ENCODE peak calls at places on chromosomes 5 and 9, in ten cellular contexts. L is ovary; X is A549; A is CD8-positive, alpha-beta T cell; N is neuronal stem cell; Z is heart left ventricle; P is sigmoid colon; O is heart right ventricle; Y is AG04450; T is endodermal cell. G is an unnamed sample.

GRCh38 chr9:114161518-114161917 is 6.2 kb downstream of the COL27A1 start:
- DNase-seq in L (no peak), X (no peak), A (no peak), N (no peak), Z (no peak), P (no peak), O (no peak), Y (no peak), T (no peak), G (no peak)

GRCh38 chr5:148799737-148800527 is 26.5 kb upstream of the ADRB2 start:
- DNase-seq in L (no peak), X (no peak), A (no peak), N (no peak), Z (no peak), P (no peak), O (no peak), Y (no peak), T (no peak), G (peak)

GRCh38 chr5:138974227-138975063 is 99.3 kb upstream of the LRRTM2 start:
- DNase-seq in L (peak), X (no peak), A (no peak), N (no peak), Z (peak), P (no peak), O (peak), Y (no peak), T (peak), G (peak)

GRCh38 chr9:5479994-5480694 is 29.8 kb downstream of the CD274 start:
- DNase-seq in L (no peak), X (peak), A (no peak), N (no peak), Z (no peak), P (no peak), O (no peak), Y (no peak), T (no peak), G (no peak)

GRCh38 chr5:2740849-2741555 is 10.5 kb downstream of the IRX2 start:
- DNase-seq in L (no peak), X (no peak), A (no peak), N (no peak), Z (no peak), P (no peak), O (no peak), Y (no peak), T (no peak), G (no peak)

GRCh38 chr5:16791036-16791705 is 144.9 kb downstream of the MYO10 start:
- DNase-seq in L (no peak), X (peak), A (peak), N (peak), Z (no peak), P (no peak), O (peak), Y (no peak), T (no peak), G (peak)

GRCh38 chr5:67181648-67182218 is 14.9 kb downstream of the CD180 start:
- DNase-seq in L (no peak), X (no peak), A (no peak), N (no peak), Z (no peak), P (no peak), O (no peak), Y (no peak), T (peak), G (no peak)

GRCh38 chr5:125874717-125875116 is 548.5 kb upstream of the GRAMD2B start:
- DNase-seq in L (no peak), X (no peak), A (no peak), N (no peak), Z (no peak), P (no peak), O (no peak), Y (no peak), T (no peak), G (no peak)

GRCh38 chr9:36798350-36799065 is 225.8 kb downstream of the MELK start:
- DNase-seq in L (no peak), X (peak), A (no peak), N (no peak), Z (no peak), P (no peak), O (no peak), Y (no peak), T (peak), G (no peak)

GRCh38 chr5:114857951-114858401 is 311.7 kb downstream of the TRIM36 start:
- DNase-seq in L (no peak), X (no peak), A (no peak), N (no peak), Z (no peak), P (no peak), O (no peak), Y (no peak), T (peak), G (no peak)

GRCh38 chr9:73782166-73782565 is 630.5 kb downstream of the ANXA1 start:
- DNase-seq in L (no peak), X (no peak), A (no peak), N (no peak), Z (no peak), P (no peak), O (no peak), Y (no peak), T (no peak), G (no peak)

GRCh38 chr5:74641014-74641777 is 668 bp upstream of the ENC1 start:
- DNase-seq in L (peak), X (peak), A (peak), N (peak), Z (peak), P (peak), O (peak), Y (no peak), T (peak), G (peak)

GRCh38 chr9:134948149-134948548 is 30.4 kb upstream of the FCN1 start:
- DNase-seq in L (no peak), X (no peak), A (no peak), N (no peak), Z (no peak), P (no peak), O (no peak), Y (no peak), T (no peak), G (no peak)

GRCh38 chr9:109418827-109419226 is 79.3 kb downstream of the PTPN3 start:
- DNase-seq in L (no peak), X (no peak), A (no peak), N (peak), Z (no peak), P (no peak), O (no peak), Y (no peak), T (no peak), G (no peak)

GRCh38 chr9:22119537-22120167 is 110.5 kb upstream of the CDKN2B start:
- DNase-seq in L (no peak), X (no peak), A (no peak), N (peak), Z (no peak), P (no peak), O (no peak), Y (no peak), T (no peak), G (peak)
- H3K27ac ChIP-seq in L (no peak), X (no peak), A (no peak), N (no peak), Z (no peak), P (no peak), O (no peak), Y (no peak), T (no peak), G (peak)

GRCh38 chr9:127786773-127787123 is 914 bp downstream of the CDK9 start:
- DNase-seq in L (no peak), X (no peak), A (no peak), N (no peak), Z (no peak), P (no peak), O (no peak), Y (no peak), T (no peak), G (no peak)
- H3K27ac ChIP-seq in L (no peak), X (peak), A (peak), N (peak), Z (peak), P (peak), O (no peak), Y (peak), T (peak), G (peak)

GRCh38 chr9:132946624-132947295 is 2.3 kb upstream of the TSC1 start:
- DNase-seq in L (no peak), X (peak), A (no peak), N (peak), Z (no peak), P (no peak), O (no peak), Y (no peak), T (peak), G (peak)

GRCh38 chr9:132946216-132946615 is 1.8 kb upstream of the TSC1 start:
- DNase-seq in L (no peak), X (no peak), A (no peak), N (no peak), Z (no peak), P (no peak), O (no peak), Y (no peak), T (no peak), G (no peak)

GRCh38 chr9:132947751-132948150 is 3.3 kb upstream of the TSC1 start:
- DNase-seq in L (no peak), X (no peak), A (no peak), N (no peak), Z (no peak), P (no peak), O (no peak), Y (no peak), T (no peak), G (no peak)

GRCh38 chr9:132949709-132950108 is 5.3 kb upstream of the TSC1 start:
- DNase-seq in L (no peak), X (no peak), A (no peak), N (no peak), Z (no peak), P (no peak), O (no peak), Y (no peak), T (no peak), G (no peak)

DNA sequence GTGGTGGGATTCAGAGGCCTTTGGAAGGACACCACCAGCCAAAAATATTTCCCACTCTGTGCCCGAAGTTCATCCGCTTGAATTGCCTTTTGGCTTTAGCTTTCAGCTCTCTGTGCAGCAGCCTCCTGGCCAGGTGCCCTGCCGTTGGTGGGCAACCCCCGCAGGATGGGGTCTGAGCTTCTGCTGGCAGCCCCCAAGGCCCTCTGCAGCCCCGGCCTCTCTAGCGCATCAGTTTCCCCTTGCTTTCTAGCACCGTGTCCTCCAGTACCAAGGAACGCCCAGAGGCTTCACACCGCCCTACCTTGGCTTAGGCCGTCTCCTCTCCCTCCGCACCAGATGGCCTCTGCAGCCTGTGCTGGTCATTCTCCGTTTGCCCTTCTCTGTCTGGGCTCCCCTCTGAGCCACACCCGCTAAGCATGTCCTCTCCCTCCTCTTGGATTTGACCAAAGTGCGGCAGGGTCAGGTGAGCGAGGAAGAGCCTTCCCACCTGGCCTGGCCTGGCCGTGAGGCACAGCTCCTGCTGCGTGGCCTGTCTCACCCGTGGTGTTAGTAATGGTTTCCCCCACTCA is 4.2 kb upstream of the TSC1 start:
- DNase-seq in L (no peak), X (no peak), A (no peak), N (no peak), Z (no peak), P (no peak), O (no peak), Y (no peak), T (peak), G (no peak)
- H3K27ac ChIP-seq in L (no peak), X (no peak), A (no peak), N (no peak), Z (no peak), P (no peak), O (no peak), Y (no peak), T (no peak), G (no peak)

GRCh38 chr5:119470851-119471451 is 18.7 kb downstream of the HSD17B4 start:
- DNase-seq in L (no peak), X (peak), A (no peak), N (peak), Z (no peak), P (no peak), O (no peak), Y (no peak), T (no peak), G (peak)

GRCh38 chr5:119468286-119468685 is 16.0 kb downstream of the HSD17B4 start:
- DNase-seq in L (no peak), X (no peak), A (no peak), N (no peak), Z (no peak), P (no peak), O (no peak), Y (no peak), T (no peak), G (no peak)

GRCh38 chr5:119470105-119470763 is 17.9 kb downstream of the HSD17B4 start:
- DNase-seq in L (no peak), X (no peak), A (no peak), N (no peak), Z (no peak), P (no peak), O (no peak), Y (no peak), T (peak), G (no peak)

DNA sequence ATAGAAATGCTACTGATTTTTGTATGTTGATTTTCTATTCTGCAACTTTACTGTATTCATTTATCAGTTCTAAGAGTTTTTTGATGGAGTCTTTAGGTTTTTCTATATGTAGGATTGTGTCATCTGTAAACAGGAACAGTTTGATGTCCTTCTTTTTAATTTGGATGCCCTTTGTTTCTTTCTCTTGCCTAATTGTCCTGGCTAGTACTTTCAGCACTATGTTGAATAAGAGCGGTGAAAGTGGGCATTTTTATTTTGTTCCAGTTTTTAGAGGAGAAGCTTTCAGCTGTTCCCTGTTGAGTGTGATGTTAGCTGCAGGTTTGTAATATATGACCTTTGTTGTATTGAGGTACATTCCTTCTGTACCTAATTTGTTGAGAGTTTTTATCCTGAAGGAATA is 13.3 kb downstream of the HSD17B4 start:
- DNase-seq in L (no peak), X (no peak), A (no peak), N (no peak), Z (no peak), P (no peak), O (no peak), Y (no peak), T (no peak), G (no peak)
- H3K27ac ChIP-seq in L (no peak), X (no peak), A (no peak), N (no peak), Z (no peak), P (no peak), O (no peak), Y (no peak), T (no peak), G (no peak)

DNA sequence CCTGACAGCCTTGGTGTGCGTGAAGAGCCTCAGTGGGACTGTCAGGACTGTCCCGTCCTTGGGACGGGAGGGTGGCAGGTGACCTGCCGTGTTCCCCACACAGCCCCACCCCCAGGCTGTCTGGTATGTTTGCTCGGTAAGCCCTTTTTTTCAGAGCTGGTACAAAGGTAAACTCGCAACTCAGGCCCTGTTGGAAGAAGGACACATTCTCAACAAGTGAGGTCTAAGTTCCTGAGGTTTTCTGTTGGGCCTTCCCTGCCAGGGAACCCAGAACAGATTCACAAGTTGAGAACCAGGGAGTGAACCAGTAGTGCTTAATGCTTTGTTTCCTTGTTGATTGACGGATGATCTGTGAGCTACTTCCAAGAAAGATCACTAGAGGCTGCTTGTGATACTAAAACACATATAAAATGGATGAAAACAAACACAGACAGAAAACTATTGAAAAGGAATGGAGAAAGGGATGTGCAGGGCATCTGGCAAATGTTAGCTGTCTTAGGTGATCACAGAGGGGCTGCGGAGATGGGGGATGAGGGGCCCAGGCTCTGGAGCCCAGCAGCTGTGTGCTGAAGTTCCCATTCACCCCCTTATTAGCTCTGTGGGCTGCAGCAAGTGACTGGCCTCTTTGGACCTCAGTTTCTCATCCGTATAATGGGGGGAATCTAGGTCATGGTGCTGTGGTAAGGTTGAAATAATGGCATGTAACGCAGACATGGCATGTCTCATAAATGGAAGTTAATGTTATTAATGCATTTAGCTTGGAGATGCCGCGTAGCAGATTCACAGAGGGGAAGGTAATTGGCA is 2.7 kb downstream of the NDST1 start:
- DNase-seq in L (no peak), X (peak), A (no peak), N (no peak), Z (no peak), P (no peak), O (no peak), Y (no peak), T (no peak), G (no peak)
- H3K27ac ChIP-seq in L (peak), X (peak), A (no peak), N (peak), Z (peak), P (peak), O (no peak), Y (peak), T (no peak), G (no peak)

GRCh38 chr5:41524174-41524573 is 13.8 kb upstream of the PLCXD3 start:
- DNase-seq in L (no peak), X (peak), A (no peak), N (no peak), Z (no peak), P (no peak), O (no peak), Y (no peak), T (peak), G (no peak)

GRCh38 chr5:41532485-41532884 is 22.1 kb upstream of the PLCXD3 start:
- DNase-seq in L (no peak), X (no peak), A (no peak), N (no peak), Z (no peak), P (no peak), O (no peak), Y (no peak), T (no peak), G (no peak)

GRCh38 chr5:41522193-41522786 is 11.9 kb upstream of the PLCXD3 start:
- DNase-seq in L (no peak), X (no peak), A (no peak), N (no peak), Z (no peak), P (no peak), O (no peak), Y (no peak), T (peak), G (no peak)

GRCh38 chr5:41527201-41527779 is 16.9 kb upstream of the PLCXD3 start:
- DNase-seq in L (no peak), X (peak), A (no peak), N (no peak), Z (peak), P (no peak), O (peak), Y (peak), T (no peak), G (peak)

GRCh38 chr5:41526699-41527098 is 16.3 kb upstream of the PLCXD3 start:
- DNase-seq in L (no peak), X (no peak), A (no peak), N (no peak), Z (no peak), P (no peak), O (no peak), Y (no peak), T (no peak), G (no peak)
- H3K27ac ChIP-seq in L (no peak), X (no peak), A (no peak), N (no peak), Z (peak), P (no peak), O (no peak), Y (no peak), T (no peak), G (peak)

GRCh38 chr5:38677611-38678010 is 121.2 kb upstream of the LIFR start:
- DNase-seq in L (no peak), X (no peak), A (no peak), N (no peak), Z (no peak), P (no peak), O (no peak), Y (no peak), T (no peak), G (no peak)
- H3K27ac ChIP-seq in L (no peak), X (no peak), A (no peak), N (no peak), Z (no peak), P (no peak), O (no peak), Y (no peak), T (no peak), G (no peak)

G was measured in brain microvascular endothelial cell.